ENCODE peak calls at places on chromosomes 16 and 17, in five cellular contexts. K, J, D, Z and O are unnamed samples.
A peak's percentile ranks its signal among the peaks of the same experiment; 100 is the strongest.

GRCh38 chr16:75420987-75421819 is 12.1 kb downstream of the CFDP1 start:
- DNase-seq in K (no peak), J (no peak), D (no peak), Z (peak; percentile 86), O (no peak)

GRCh38 chr16:84194018-84194417 is 3.1 kb downstream of the ADAD2 start:
- DNase-seq in K (no peak), J (no peak), D (no peak), Z (no peak), O (no peak)

GRCh38 chr16:12573730-12574383 is 229.8 kb downstream of the CPPED1 start:
- DNase-seq in K (peak; percentile 36), J (peak; percentile 27), D (peak; percentile 52), Z (no peak), O (peak; percentile 5)

GRCh38 chr17:8954339-8954738 is 11.2 kb downstream of the PIK3R5 start:
- DNase-seq in K (peak; percentile 62), J (no peak), D (no peak), Z (peak; percentile 54), O (no peak)

GRCh38 chr17:59498421-59499307 is 66.7 kb upstream of the DHX40 start:
- DNase-seq in K (no peak), J (no peak), D (no peak), Z (no peak), O (peak; percentile 85)

GRCh38 chr17:57603978-57604377 is 141.1 kb downstream of the CCDC182 start:
- DNase-seq in K (peak; percentile 72), J (peak; percentile 44), D (no peak), Z (peak; percentile 37), O (no peak)

GRCh38 chr17:1515640-1516402 is 591 bp downstream of the INPP5K start:
- DNase-seq in K (peak; percentile 46), J (no peak), D (peak; percentile 51), Z (peak; percentile 78), O (peak; percentile 13)

GRCh38 chr16:68146583-68146982 is 61.4 kb downstream of the NFATC3 start:
- DNase-seq in K (no peak), J (no peak), D (no peak), Z (no peak), O (no peak)

GRCh38 chr17:50109207-50109606 is 14.1 kb downstream of the PDK2 start:
- DNase-seq in K (no peak), J (no peak), D (no peak), Z (no peak), O (no peak)

GRCh38 chr16:3951861-3952332 is 71.4 kb upstream of the CREBBP start:
- DNase-seq in K (no peak), J (no peak), D (no peak), Z (no peak), O (peak; percentile 32)

GRCh38 chr16:1895949-1896675 is 22.1 kb downstream of the HS3ST6 start:
- DNase-seq in K (no peak), J (no peak), D (no peak), Z (no peak), O (no peak)

GRCh38 chr17:43691317-43691693 is 29.6 kb upstream of the MEOX1 start:
- DNase-seq in K (no peak), J (no peak), D (no peak), Z (no peak), O (no peak)

GRCh38 chr17:46979023-46979870 is at the start of gene RPRML:
- DNase-seq in K (no peak), J (no peak), D (no peak), Z (no peak), O (peak; percentile 25)

GRCh38 chr17:32265192-32265895 is at the start of gene RHBDL3:
- DNase-seq in K (no peak), J (no peak), D (no peak), Z (no peak), O (no peak)

GRCh38 chr17:5592382-5592781 is 8.1 kb upstream of the NLRP1 start:
- DNase-seq in K (no peak), J (no peak), D (peak; percentile 29), Z (no peak), O (peak; percentile 72)

GRCh38 chr16:13909872-13910303 is 10.1 kb upstream of the ERCC4 start:
- DNase-seq in K (no peak), J (no peak), D (no peak), Z (no peak), O (peak; percentile 84)

GRCh38 chr17:43530303-43531081 is 15.6 kb downstream of the ETV4 start:
- DNase-seq in K (no peak), J (no peak), D (peak; percentile 37), Z (no peak), O (peak; percentile 24)

GRCh38 chr16:88769617-88770458 is 15.2 kb downstream of the PIEZO1 start:
- DNase-seq in K (no peak), J (no peak), D (no peak), Z (peak; percentile 76), O (no peak)

GRCh38 chr17:67658265-67658664 is 59.5 kb upstream of the NOL11 start:
- DNase-seq in K (no peak), J (no peak), D (no peak), Z (no peak), O (no peak)

GRCh38 chr16:15644306-15644961 is 1.5 kb upstream of the MARF1 start:
- DNase-seq in K (no peak), J (no peak), D (peak; percentile 62), Z (peak; percentile 40), O (peak; percentile 34)

GRCh38 chr16:14564323-14564722 is 65.7 kb downstream of the PARN start:
- DNase-seq in K (no peak), J (no peak), D (no peak), Z (peak; percentile 70), O (no peak)

GRCh38 chr16:46918400-46918799 is 34.2 kb downstream of the GPT2 start:
- DNase-seq in K (no peak), J (no peak), D (no peak), Z (no peak), O (no peak)

GRCh38 chr16:12349950-12350842 is 373.7 kb downstream of the SNX29 start:
- DNase-seq in K (no peak), J (no peak), D (no peak), Z (no peak), O (no peak)

GRCh38 chr16:28213396-28213795 is 1.6 kb upstream of the XPO6 start:
- DNase-seq in K (no peak), J (no peak), D (no peak), Z (no peak), O (no peak)

GRCh38 chr17:12618557-12618956 is 47.1 kb upstream of the MYOCD start:
- DNase-seq in K (no peak), J (no peak), D (no peak), Z (no peak), O (no peak)

GRCh38 chr17:63222655-63223054 is 223.5 kb downstream of the CYB561 start:
- DNase-seq in K (no peak), J (no peak), D (peak; percentile 4), Z (no peak), O (no peak)

GRCh38 chr17:65660947-65661346 is 99.5 kb upstream of the AXIN2 start:
- DNase-seq in K (no peak), J (no peak), D (no peak), Z (no peak), O (no peak)

GRCh38 chr16:56994311-56994710 is 5.0 kb downstream of the NLRC5 start:
- DNase-seq in K (no peak), J (no peak), D (no peak), Z (no peak), O (no peak)

GRCh38 chr17:21524211-21524591 is 148.0 kb downstream of the KCNJ12 start:
- DNase-seq in K (no peak), J (no peak), D (no peak), Z (no peak), O (no peak)

GRCh38 chr17:40062347-40063033 is at the start of gene THRA:
- DNase-seq in K (peak; percentile 44), J (peak; percentile 46), D (no peak), Z (peak; percentile 57), O (no peak)

GRCh38 chr16:81277681-81278080 is 37.1 kb upstream of the GAN start:
- DNase-seq in K (no peak), J (no peak), D (no peak), Z (peak; percentile 76), O (no peak)

GRCh38 chr17:63246344-63246743 is 199.8 kb downstream of the CYB561 start:
- DNase-seq in K (no peak), J (no peak), D (no peak), Z (no peak), O (no peak)

GRCh38 chr16:11016993-11017392 is 72.6 kb downstream of the CLEC16A start:
- DNase-seq in K (peak; percentile 3), J (peak; percentile 19), D (peak; percentile 32), Z (peak; percentile 76), O (no peak)

GRCh38 chr17:45705123-45706009 is 78.8 kb upstream of the CRHR1 start:
- DNase-seq in K (no peak), J (no peak), D (peak; percentile 91), Z (no peak), O (no peak)